ENCODE peak calls at places on chromosomes 13 and 19, in four cellular contexts. G is A549, W is K562, Q is HCT116. S is an unnamed sample.
A peak's percentile ranks its signal among the peaks of the same experiment; 100 is the strongest.

GRCh38 chr19:3544742-3545668 is 6.0 kb downstream of the TEKTIP1 start:
- DNase-seq in G (peak; percentile 65), W (peak; percentile 84), Q (no peak), S (peak; percentile 26)

GRCh38 chr13:74090869-74091605 is 43.2 kb downstream of the KLF12 start:
- DNase-seq in G (no peak), W (no peak), Q (no peak), S (no peak)

GRCh38 chr19:24033962-24034342 is 53.0 kb upstream of the ZNF254 start:
- DNase-seq in G (peak; percentile 26), W (peak; percentile 36), Q (no peak), S (peak; percentile 71)

GRCh38 chr13:73025212-73026012 is 33.4 kb upstream of the KLF5 start:
- DNase-seq in G (no peak), W (no peak), Q (no peak), S (peak; percentile 47)

GRCh38 chr19:48713041-48713863 is 6.3 kb downstream of the MAMSTR start:
- DNase-seq in G (peak; percentile 94), W (peak; percentile 67), Q (no peak), S (peak; percentile 31)

GRCh38 chr19:14563590-14563926 is 8.3 kb downstream of the NDUFB7 start:
- DNase-seq in G (no peak), W (no peak), Q (no peak), S (no peak)

GRCh38 chr13:52938065-52938464 is 89.6 kb upstream of the PCDH8 start:
- DNase-seq in G (no peak), W (no peak), Q (no peak), S (no peak)

GRCh38 chr19:42392165-42392564 is 2.1 kb upstream of the CNFN start:
- DNase-seq in G (no peak), W (no peak), Q (no peak), S (no peak)

GRCh38 chr19:555474-555808 is 11.6 kb downstream of the GZMM start:
- DNase-seq in G (no peak), W (no peak), Q (no peak), S (no peak)

GRCh38 chr19:49512970-49513745 is 697 bp downstream of the FCGRT start:
- DNase-seq in G (no peak), W (no peak), Q (no peak), S (no peak)

GRCh38 chr13:78187781-78188180 is 269.1 kb upstream of the EDNRB start:
- DNase-seq in G (no peak), W (no peak), Q (no peak), S (no peak)

GRCh38 chr13:95403349-95404140 is 102.3 kb upstream of the ABCC4 start:
- DNase-seq in G (no peak), W (no peak), Q (no peak), S (no peak)

GRCh38 chr19:45863840-45864628 is at the start of gene FOXA3:
- DNase-seq in G (peak; percentile 96), W (peak; percentile 92), Q (no peak), S (peak; percentile 17)

GRCh38 chr19:5557691-5558090 is 10.1 kb downstream of the TINCR start:
- DNase-seq in G (no peak), W (no peak), Q (no peak), S (no peak)

GRCh38 chr19:45011959-45012358 is 10.7 kb downstream of the RELB start:
- DNase-seq in G (no peak), W (no peak), Q (no peak), S (no peak)

GRCh38 chr13:105991622-105992254 is 543.7 kb downstream of the EFNB2 start:
- DNase-seq in G (no peak), W (no peak), Q (no peak), S (peak; percentile 80)

GRCh38 chr19:42512130-42512636 is 16.1 kb downstream of the CEACAM1 start:
- DNase-seq in G (no peak), W (no peak), Q (no peak), S (no peak)

GRCh38 chr13:109627649-109628048 is 158.7 kb downstream of the IRS2 start:
- DNase-seq in G (no peak), W (no peak), Q (no peak), S (no peak)

GRCh38 chr13:52806029-52806428 is 42.4 kb downstream of the PCDH8 start:
- DNase-seq in G (no peak), W (no peak), Q (no peak), S (no peak)

GRCh38 chr13:95560387-95560786 is 7.9 kb downstream of the CLDN10 start:
- DNase-seq in G (no peak), W (no peak), Q (no peak), S (no peak)

GRCh38 chr19:29381353-29382203 is 144.2 kb upstream of the VSTM2B start:
- DNase-seq in G (no peak), W (no peak), Q (no peak), S (no peak)

GRCh38 chr19:31285744-31286143 is 63.5 kb downstream of the TSHZ3 start:
- DNase-seq in G (no peak), W (no peak), Q (no peak), S (peak; percentile 64)

GRCh38 chr19:46221981-46222610 is 7.4 kb upstream of the IGFL1 start:
- DNase-seq in G (peak; percentile 98), W (no peak), Q (no peak), S (peak; percentile 34)

GRCh38 chr19:6211632-6212402 is 68.0 kb downstream of the MLLT1 start:
- DNase-seq in G (no peak), W (no peak), Q (no peak), S (no peak)

GRCh38 chr19:42540071-42540553 is 11.8 kb upstream of the CEACAM1 start:
- DNase-seq in G (no peak), W (no peak), Q (no peak), S (no peak)

GRCh38 chr19:20660473-20660872 is 898 bp downstream of the ZNF626 start:
- DNase-seq in G (no peak), W (peak; percentile 34), Q (no peak), S (no peak)
- TF ChIP-seq RAD21 in G (no peak), W (no peak), Q (no peak), S (no peak)

GRCh38 chr19:34278783-34279182 is 24.4 kb downstream of the GARRE1 start:
- DNase-seq in G (no peak), W (no peak), Q (no peak), S (no peak)

GRCh38 chr19:34287676-34288140 is 33.4 kb downstream of the GARRE1 start:
- DNase-seq in G (no peak), W (no peak), Q (no peak), S (no peak)

GRCh38 chr19:34277244-34277643 is 22.9 kb downstream of the GARRE1 start:
- DNase-seq in G (no peak), W (no peak), Q (no peak), S (no peak)

GRCh38 chr19:34288381-34288780 is 34.0 kb downstream of the GARRE1 start:
- DNase-seq in G (no peak), W (no peak), Q (no peak), S (no peak)

GRCh38 chr19:34282611-34283519 is 28.5 kb downstream of the GARRE1 start:
- DNase-seq in G (no peak), W (no peak), Q (no peak), S (no peak)
- TF ChIP-seq RAD21 in G (no peak), W (no peak), Q (peak; percentile 6), S (no peak)

DNA sequence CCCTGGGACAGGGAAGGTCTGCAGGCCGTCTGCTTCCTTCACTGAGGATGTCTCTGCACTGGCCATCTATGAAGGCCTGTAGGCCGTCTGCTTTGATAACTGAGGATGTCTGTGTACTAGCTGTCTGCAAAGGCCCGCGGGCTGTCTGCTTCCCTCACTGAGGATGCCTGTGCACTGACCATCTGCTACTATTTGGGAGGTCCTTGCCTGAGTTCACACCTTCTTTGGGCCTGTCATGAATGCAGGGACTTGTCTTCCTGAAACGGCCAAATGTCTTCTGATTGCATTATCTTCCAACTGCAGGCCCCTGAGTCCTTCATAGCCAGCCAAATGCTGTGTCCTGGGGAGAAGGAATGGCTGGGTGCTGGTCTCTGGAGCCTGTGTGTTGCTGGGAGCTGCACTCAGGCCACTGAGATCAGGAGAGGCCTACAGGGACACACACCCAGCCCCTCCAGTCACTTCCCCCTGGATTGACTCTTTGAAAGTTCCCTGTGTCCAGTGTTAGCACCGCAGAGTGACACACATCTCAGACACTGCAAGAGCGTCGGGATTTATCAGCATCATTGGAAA is 72.9 kb downstream of the TEX29 start:
- DNase-seq in G (no peak), W (no peak), Q (no peak), S (no peak)
- TF ChIP-seq RAD21 in G (no peak), W (no peak), Q (no peak), S (no peak)

GRCh38 chr13:98665638-98665995 is 86.9 kb downstream of the SLC15A1 start:
- DNase-seq in G (no peak), W (no peak), Q (no peak), S (no peak)
- TF ChIP-seq RAD21 in G (no peak), W (no peak), Q (no peak), S (no peak)

GRCh38 chr13:49495783-49496762 is at the start of gene PHF11:
- DNase-seq in G (peak; percentile 23), W (peak; percentile 69), Q (no peak), S (peak; percentile 76)
- TF ChIP-seq RAD21 in G (no peak), W (no peak), Q (no peak), S (no peak)